ENCODE peak calls at places on chromosome X, in five cellular contexts. B, P, V, M and D are unnamed samples.
A peak's percentile ranks its signal among the peaks of the same experiment; 100 is the strongest.

GRCh38 chrX:137748827-137749226 is 182.9 kb downstream of the ZIC3 start:
- DNase-seq in P (no peak), B (no peak), M (no peak), V (no peak), D (no peak)

GRCh38 chrX:78105944-78106650 is 2.0 kb downstream of the PGK1 start:
- DNase-seq in V (no peak), B (no peak), P (no peak), M (peak; percentile 15), D (no peak)

GRCh38 chrX:45757272-45757671 is 556.6 kb upstream of the DIPK2B start:
- DNase-seq in M (no peak), V (no peak), B (no peak), P (no peak), D (no peak)

GRCh38 chrX:22652596-22652995 is 347.2 kb upstream of the DDX53 start:
- DNase-seq in V (peak; percentile 38), M (no peak), B (no peak), P (no peak), D (no peak)

GRCh38 chrX:24371391-24371972 is 11.0 kb downstream of the SUPT20HL1 start:
- DNase-seq in V (no peak), B (peak; percentile 37), M (peak; percentile 45), P (no peak), D (no peak)

GRCh38 chrX:110384490-110384889 is 25.8 kb downstream of the RTL9 start:
- DNase-seq in M (no peak), V (no peak), B (no peak), P (no peak), D (no peak)

GRCh38 chrX:124406294-124407013 is 60.1 kb downstream of the SH2D1A start:
- DNase-seq in P (peak; percentile 0), B (no peak), V (no peak), M (peak; percentile 50), D (peak; percentile 20)

GRCh38 chrX:18582910-18583493 is 88.9 kb downstream of the RS1 start:
- DNase-seq in P (no peak), M (no peak), B (no peak), V (no peak), D (no peak)

GRCh38 chrX:72260448-72260847 is 16.6 kb downstream of the RPS4X start:
- DNase-seq in V (no peak), M (no peak), B (no peak), P (no peak), D (no peak)

GRCh38 chrX:75228854-75229253 is 45.0 kb upstream of the UPRT start:
- DNase-seq in M (no peak), B (no peak), P (no peak), V (no peak), D (no peak)

GRCh38 chrX:17564689-17565409 is 172.4 kb upstream of the SCML1 start:
- DNase-seq in B (no peak), P (no peak), M (no peak), V (no peak), D (no peak)